ENCODE peak calls at places on chromosomes 3 and 15, in six cellular contexts. R is right lobe of liver, C is tibial nerve, X is small intestine, H is prostate gland, A is K562. O is an unnamed sample. For H3K4me1, the result is how much of the 10 kb centered on the place peaks cover.

GRCh38 chr15:99438691-99439523 is 126.9 kb upstream of the MEF2A start:
- DNase-seq in R (no peak), C (no peak), X (no peak), H (peak), A (no peak), O (no peak)

GRCh38 chr15:26690778-26691177 is 82.1 kb downstream of the GABRB3 start:
- DNase-seq in R (no peak), C (no peak), X (no peak), H (no peak), A (no peak), O (no peak)

GRCh38 chr15:67433495-67434099 is 87.3 kb upstream of the C15orf61 start:
- DNase-seq in R (peak), C (peak), X (peak), H (peak), A (peak), O (no peak)

GRCh38 chr3:129567176-129567705 is 24.3 kb downstream of the H1-8 start:
- DNase-seq in R (no peak), C (no peak), X (no peak), H (no peak), A (no peak), O (no peak)

GRCh38 chr15:30065025-30065801 is 17.5 kb upstream of the GOLGA8J start:
- DNase-seq in R (no peak), C (no peak), X (no peak), H (no peak), A (no peak), O (no peak)

GRCh38 chr15:32877620-32878019 is 159.8 kb downstream of the GREM1 start:
- DNase-seq in R (no peak), C (no peak), X (no peak), H (no peak), A (no peak), O (no peak)

GRCh38 chr3:113575191-113575590 is 42.8 kb downstream of the SIDT1 start:
- DNase-seq in R (no peak), C (no peak), X (peak), H (no peak), A (no peak), O (no peak)

GRCh38 chr3:76991165-76991564 is 48.7 kb upstream of the ROBO2 start:
- DNase-seq in R (no peak), C (no peak), X (no peak), H (no peak), A (no peak), O (no peak)

GRCh38 chr3:127484601-127485388 is 105.7 kb downstream of the TPRA1 start:
- DNase-seq in R (no peak), C (no peak), X (no peak), H (no peak), A (no peak), O (no peak)

GRCh38 chr15:44029003-44029402 is 166.1 kb downstream of the FRMD5 start:
- DNase-seq in R (no peak), C (no peak), X (no peak), H (no peak), A (no peak), O (no peak)

GRCh38 chr3:128970741-128971048 is 23.2 kb downstream of the CFAP92 start:
- DNase-seq in R (no peak), C (no peak), X (no peak), H (no peak), A (no peak), O (no peak)

GRCh38 chr3:78887608-78888011 is 880.2 kb downstream of the ROBO1 start:
- DNase-seq in R (no peak), C (no peak), X (no peak), H (no peak), A (no peak), O (no peak)

GRCh38 chr3:20772869-20773268 is 586.9 kb upstream of the SGO1 start:
- DNase-seq in R (no peak), C (no peak), X (no peak), H (no peak), A (no peak), O (no peak)

GRCh38 chr3:127286571-127287140 is 1.2 kb downstream of the PRR20G start:
- DNase-seq in R (no peak), C (no peak), X (peak), H (no peak), A (no peak), O (no peak)

GRCh38 chr3:157327018-157327417 is 109.6 kb upstream of the PTX3 start:
- DNase-seq in R (no peak), C (no peak), X (no peak), H (no peak), A (no peak), O (no peak)

DNA sequence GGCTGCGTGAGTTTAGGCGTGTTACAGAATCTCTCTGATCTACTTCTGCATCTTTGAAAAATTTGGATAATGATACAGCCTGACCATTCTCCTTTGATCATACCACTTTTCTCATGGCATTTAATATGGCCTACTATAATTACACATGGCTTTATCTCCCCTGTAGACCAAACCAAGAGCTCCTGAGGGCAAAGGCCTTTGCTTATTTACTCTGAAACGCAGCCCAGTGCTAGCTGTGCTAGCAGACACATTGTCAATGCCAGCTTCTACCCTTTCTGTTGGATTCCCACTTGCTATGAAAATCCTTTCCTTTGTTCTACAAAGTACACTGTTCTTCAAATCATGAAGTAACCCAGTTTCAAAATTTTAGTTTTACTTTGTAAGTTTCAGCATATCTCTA is 16.5 kb upstream of the VGLL4 start:
- DNase-seq in R (peak), C (no peak), X (peak), H (no peak), A (no peak), O (no peak)
- H3K4me1 ChIP-seq in R (under half), C (under half), X (under half), H (under half), A (under half), O (under half)

DNA sequence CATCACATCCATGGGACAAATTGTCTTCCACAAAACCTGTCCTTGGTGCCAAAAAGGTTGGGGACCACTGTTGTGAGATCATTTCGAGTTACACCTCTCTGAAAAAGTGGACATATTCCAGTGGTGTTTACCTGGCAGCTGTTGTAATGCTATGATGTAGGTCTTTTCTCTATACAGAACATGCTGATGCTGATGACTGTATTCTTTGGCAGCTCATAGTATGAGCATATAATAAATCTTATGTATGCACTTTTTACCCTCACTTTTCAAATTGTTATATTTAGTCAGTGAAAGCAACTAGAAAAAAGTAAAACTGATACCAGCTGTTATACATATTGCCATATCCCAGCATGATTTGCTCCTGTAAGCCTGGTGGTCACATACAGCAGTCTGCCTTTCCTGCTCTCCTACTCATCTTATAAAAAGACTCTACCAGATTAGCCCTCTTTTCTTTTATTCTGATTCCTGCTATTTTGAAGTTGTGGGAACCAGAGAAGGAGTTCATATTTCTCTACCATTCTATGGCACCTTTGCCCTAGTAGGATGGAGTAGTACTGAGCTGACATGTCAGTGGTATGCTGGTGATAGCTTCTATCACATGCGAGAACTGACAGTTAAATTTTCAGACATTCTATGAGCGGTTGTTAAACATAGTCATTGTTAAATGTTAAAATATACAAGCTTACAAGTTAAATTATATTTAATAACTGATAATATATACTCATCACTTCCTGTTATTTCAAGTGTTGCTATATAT is 128.7 kb downstream of the FNDC3B start:
- DNase-seq in R (no peak), C (no peak), X (no peak), H (no peak), A (no peak), O (no peak)
- H3K27ac ChIP-seq in R (no peak), C (no peak), X (no peak), H (no peak), A (no peak), O (no peak)

GRCh38 chr3:123086110-123086642 is 19.4 kb downstream of the PDIA5 start:
- DNase-seq in R (no peak), C (no peak), X (no peak), H (no peak), A (no peak), O (no peak)
- H3K4me1 ChIP-seq in R (half or more), C (half or more), X (under half), H (under half), A (under half), O (half or more)

GRCh38 chr15:40926659-40927496 is 2.3 kb upstream of the DLL4 start:
- DNase-seq in R (no peak), C (no peak), X (no peak), H (no peak), A (no peak), O (no peak)
- H3K27ac ChIP-seq in R (no peak), C (no peak), X (no peak), H (no peak), A (no peak), O (no peak)

GRCh38 chr3:189710620-189711388 is 79.6 kb downstream of the TP63 start:
- DNase-seq in R (peak), C (peak), X (no peak), H (peak), A (no peak), O (no peak)

GRCh38 chr3:189708375-189708774 is 77.2 kb downstream of the TP63 start:
- DNase-seq in R (no peak), C (no peak), X (no peak), H (no peak), A (no peak), O (no peak)

GRCh38 chr3:189714991-189715961 is 84.1 kb downstream of the TP63 start:
- DNase-seq in R (no peak), C (no peak), X (no peak), H (no peak), A (no peak), O (no peak)

GRCh38 chr3:189718215-189718614 is 87.0 kb downstream of the TP63 start:
- DNase-seq in R (no peak), C (no peak), X (no peak), H (no peak), A (no peak), O (no peak)

DNA sequence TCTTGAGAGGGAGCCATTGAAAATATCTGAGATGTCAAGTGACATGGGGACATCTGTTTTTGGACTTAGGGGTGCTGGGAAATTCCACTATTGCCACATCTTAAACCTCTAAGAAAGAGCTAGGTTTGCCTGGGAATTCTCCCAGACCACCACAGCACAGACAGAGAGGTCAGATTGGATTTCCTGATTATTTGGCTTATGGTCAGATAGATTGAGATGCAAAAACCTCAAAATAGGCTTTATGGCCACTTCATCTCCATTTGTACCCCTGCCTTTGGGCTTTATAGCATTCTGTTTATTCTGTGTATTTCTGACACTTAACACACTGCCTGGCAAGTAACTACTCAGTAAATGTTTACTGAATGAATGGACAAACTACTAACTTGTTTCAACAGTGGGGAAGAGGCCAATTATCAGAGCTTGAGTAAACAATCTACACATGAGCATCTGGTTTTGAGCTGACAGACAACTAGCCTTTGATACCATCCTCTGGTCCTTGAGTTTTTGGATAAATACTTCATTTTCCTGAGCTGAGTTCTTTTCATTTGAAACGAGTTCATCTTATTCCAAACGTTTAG is 81.8 kb downstream of the TP63 start:
- DNase-seq in R (no peak), C (no peak), X (no peak), H (peak), A (no peak), O (no peak)
- H3K4me1 ChIP-seq in R (under half), C (under half), X (under half), H (under half), A (under half), O (under half)

GRCh38 chr3:119913021-119913420 is 131.1 kb downstream of the NR1I2 start:
- DNase-seq in R (no peak), C (no peak), X (peak), H (no peak), A (no peak), O (no peak)
- H3K27ac ChIP-seq in R (no peak), C (no peak), X (no peak), H (no peak), A (no peak), O (no peak)

GRCh38 chr3:122362026-122362425 is 21.0 kb downstream of the MIX23 start:
- DNase-seq in R (no peak), C (no peak), X (peak), H (no peak), A (no peak), O (no peak)
- H3K4me1 ChIP-seq in R (under half), C (under half), X (under half), H (under half), A (under half), O (under half)

GRCh38 chr3:125220183-125220582 is 7.6 kb upstream of the SLC12A8 start:
- DNase-seq in R (no peak), C (no peak), X (no peak), H (no peak), A (no peak), O (no peak)

GRCh38 chr3:125219261-125219701 is 6.7 kb upstream of the SLC12A8 start:
- DNase-seq in R (no peak), C (no peak), X (peak), H (no peak), A (no peak), O (no peak)

DNA sequence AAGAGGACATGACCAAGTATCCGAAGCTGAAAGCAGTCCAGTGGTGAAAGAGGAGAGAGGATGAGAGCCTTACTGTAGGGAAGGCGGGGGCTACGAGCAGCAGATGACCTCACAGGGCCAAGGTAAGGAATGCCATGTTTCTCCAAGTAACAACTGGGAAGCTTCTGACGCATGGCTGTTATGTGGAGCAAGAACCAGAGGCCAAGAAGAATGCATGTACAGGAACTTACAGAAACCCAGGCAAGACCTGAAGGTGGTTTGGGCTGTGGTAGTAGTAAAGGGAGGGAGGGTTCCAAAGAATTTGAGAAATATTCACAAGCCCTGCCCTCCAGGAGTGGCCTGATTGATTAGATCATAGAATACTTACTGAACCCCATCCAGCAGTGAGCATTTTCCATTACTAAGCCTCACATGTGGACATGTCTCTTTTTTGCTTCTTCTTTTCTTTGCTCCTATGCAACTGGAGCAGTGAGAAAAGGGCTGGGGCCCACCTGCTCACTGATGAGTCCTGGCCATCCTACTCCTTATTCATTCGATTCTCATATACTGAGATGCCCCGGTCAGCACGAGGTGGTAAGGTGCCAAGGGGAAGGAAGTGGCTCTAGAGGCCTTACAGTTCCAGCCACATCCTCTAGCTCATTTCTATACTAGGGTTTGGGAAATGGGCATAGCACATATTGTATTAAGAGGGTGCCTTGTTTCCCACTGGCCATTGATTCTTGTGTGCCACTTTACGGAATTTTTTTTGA is 8.3 kb upstream of the SLC12A8 start:
- DNase-seq in R (no peak), C (no peak), X (no peak), H (no peak), A (no peak), O (no peak)
- H3K27ac ChIP-seq in R (no peak), C (no peak), X (peak), H (no peak), A (no peak), O (no peak)